ENCODE peak calls at places on chromosomes 2 and 18, in nine cellular contexts. J is K562, P is HepG2, K is GM12878, G is esophagus muscularis mucosa, A is sigmoid colon, Z is transverse colon, F is upper lobe of left lung, Y is SK-N-SH. C is an unnamed sample. For H3K4me1, the result is how much of the 10 kb centered on the place peaks cover.

GRCh38 chr2:102187191-102188150 is 648 bp downstream of the IL1RL2 start:
- DNase-seq in K (no peak), F (peak), P (no peak), Z (peak), Y (peak), G (no peak), A (peak), J (no peak), C (peak)

GRCh38 chr2:102801098-102801718 is 39.4 kb downstream of the TMEM182 start:
- DNase-seq in Y (no peak), G (no peak), F (no peak), J (peak), P (no peak), Z (no peak), A (no peak), K (no peak), C (no peak)

GRCh38 chr18:76495435-76496199 is 575 bp upstream of the ZNF516 start:
- DNase-seq in F (peak), Z (peak), A (peak), G (no peak), K (no peak), Y (peak), P (peak), J (no peak), C (no peak)

GRCh38 chr2:172297531-172297930 is 129.9 kb upstream of the ITGA6 start:
- DNase-seq in K (no peak), Y (no peak), J (no peak), A (no peak), P (no peak), Z (no peak), G (no peak), F (no peak), C (no peak)

GRCh38 chr18:12742453-12742852 is 39.6 kb downstream of the PSMG2 start:
- DNase-seq in Y (no peak), Z (no peak), K (no peak), P (no peak), F (no peak), G (no peak), J (no peak), A (no peak), C (no peak)

GRCh38 chr18:59851784-59852399 is 47.9 kb upstream of the PMAIP1 start:
- DNase-seq in F (no peak), J (no peak), A (peak), Y (no peak), P (no peak), G (no peak), Z (no peak), K (no peak), C (no peak)

GRCh38 chr2:60413819-60414178 is 139.7 kb downstream of the BCL11A start:
- DNase-seq in Y (no peak), A (no peak), J (no peak), Z (no peak), P (no peak), G (no peak), K (peak), F (no peak), C (no peak)

GRCh38 chr2:206477296-206477695 is 34.0 kb downstream of the ADAM23 start:
- DNase-seq in G (no peak), A (no peak), Z (no peak), J (no peak), P (no peak), F (no peak), Y (no peak), K (no peak), C (no peak)

GRCh38 chr2:240576436-240577205 is 8.3 kb downstream of the RNPEPL1 start:
- DNase-seq in F (no peak), Y (no peak), G (no peak), J (no peak), P (no peak), Z (no peak), A (no peak), K (no peak), C (no peak)

GRCh38 chr18:74976331-74976909 is 232.5 kb downstream of the PTGR3 start:
- DNase-seq in Y (peak), F (no peak), K (no peak), P (peak), J (no peak), A (no peak), Z (no peak), G (no peak), C (no peak)

GRCh38 chr18:23143871-23144270 is 8.6 kb downstream of the CABLES1 start:
- DNase-seq in J (no peak), P (no peak), Z (no peak), Y (peak), F (peak), K (no peak), G (no peak), A (no peak), C (no peak)

GRCh38 chr2:99710720-99711612 is 221.1 kb upstream of the REV1 start:
- DNase-seq in K (no peak), Y (no peak), Z (no peak), A (no peak), G (no peak), P (no peak), J (no peak), F (no peak), C (no peak)

GRCh38 chr18:13611058-13611615 is 115.2 kb downstream of the FAM210A start:
- DNase-seq in K (no peak), J (no peak), A (peak), F (no peak), Z (peak), G (peak), P (no peak), Y (peak), C (no peak)

GRCh38 chr2:165745916-165746315 is 48.1 kb downstream of the GALNT3 start:
- DNase-seq in P (no peak), A (no peak), K (no peak), F (peak), Z (no peak), Y (no peak), J (no peak), G (no peak), C (no peak)

GRCh38 chr2:71807969-71808451 is 339.7 kb downstream of the CYP26B1 start:
- DNase-seq in G (no peak), P (no peak), K (no peak), Y (no peak), A (peak), Z (peak), F (peak), J (no peak), C (no peak)

GRCh38 chr2:80852079-80852807 is 547.7 kb upstream of the LRRTM1 start:
- DNase-seq in Y (no peak), Z (no peak), F (no peak), A (no peak), P (no peak), J (no peak), K (no peak), G (no peak), C (no peak)

GRCh38 chr2:218859994-218860831 is 608 bp downstream of the WNT6 start:
- DNase-seq in K (no peak), P (no peak), F (no peak), J (no peak), Y (no peak), G (no peak), Z (no peak), A (peak), C (no peak)

GRCh38 chr18:47557160-47557559 is 305.7 kb upstream of the SKOR2 start:
- DNase-seq in G (no peak), Z (no peak), P (no peak), K (no peak), Y (no peak), A (no peak), J (no peak), F (no peak), C (no peak)

GRCh38 chr2:120669121-120669952 is 66.3 kb upstream of the GLI2 start:
- DNase-seq in J (peak), G (no peak), P (peak), K (no peak), Z (no peak), Y (peak), F (peak), A (peak), C (peak)

GRCh38 chr2:234611209-234611608 is 114.3 kb upstream of the ARL4C start:
- DNase-seq in J (no peak), A (no peak), G (no peak), Z (no peak), Y (no peak), K (no peak), F (no peak), P (peak), C (no peak)

GRCh38 chr2:23600336-23600735 is 215.4 kb downstream of the KLHL29 start:
- DNase-seq in J (no peak), P (no peak), Y (no peak), A (peak), K (no peak), F (no peak), G (no peak), Z (no peak), C (no peak)

GRCh38 chr2:96105994-96106393 is 10.4 kb downstream of the ADRA2B start:
- DNase-seq in A (peak), G (no peak), Z (no peak), J (no peak), K (no peak), P (no peak), F (no peak), Y (no peak), C (no peak)

GRCh38 chr2:206442854-206443734 is at the start of gene ADAM23:
- DNase-seq in P (no peak), K (no peak), A (no peak), Z (no peak), Y (peak), G (no peak), F (no peak), J (peak), C (no peak)

GRCh38 chr2:233935426-233935825 is 18.3 kb downstream of the TRPM8 start:
- DNase-seq in J (no peak), K (no peak), F (no peak), G (no peak), Z (no peak), P (no peak), Y (no peak), A (no peak), C (no peak)

GRCh38 chr18:34821669-34822210 is 111.6 kb downstream of the DTNA start:
- DNase-seq in G (no peak), K (no peak), Y (no peak), Z (no peak), J (no peak), F (no peak), P (peak), A (no peak), C (no peak)

GRCh38 chr2:55430536-55430935 is 10.9 kb upstream of the CCDC88A start:
- DNase-seq in A (no peak), J (no peak), K (no peak), Y (no peak), F (no peak), G (no peak), Z (no peak), P (no peak), C (no peak)

GRCh38 chr18:12608292-12608691 is 49.6 kb downstream of the SPIRE1 start:
- DNase-seq in K (no peak), G (no peak), A (no peak), Y (no peak), P (peak), Z (no peak), J (no peak), F (no peak), C (no peak)

GRCh38 chr2:28523873-28524272 is 28.0 kb downstream of the PLB1 start:
- DNase-seq in A (no peak), K (no peak), G (peak), F (no peak), J (no peak), Z (no peak), Y (no peak), P (no peak), C (no peak)

GRCh38 chr2:231923951-231924888 is 2.0 kb downstream of the NPPC start:
- DNase-seq in K (no peak), F (no peak), P (no peak), Z (no peak), J (no peak), A (peak), Y (no peak), G (no peak), C (no peak)

GRCh38 chr2:11256166-11256565 is 88.3 kb downstream of the ROCK2 start:
- DNase-seq in P (no peak), A (no peak), F (no peak), K (no peak), G (no peak), Y (no peak), J (no peak), Z (no peak), C (no peak)

GRCh38 chr2:3386448-3386958 is 7.0 kb downstream of the TRAPPC12 start:
- DNase-seq in F (no peak), Z (no peak), Y (no peak), A (no peak), G (no peak), K (no peak), J (no peak), P (no peak), C (no peak)

GRCh38 chr18:37710731-37711130 is 145.1 kb upstream of the CELF4 start:
- DNase-seq in K (no peak), G (no peak), P (no peak), F (no peak), J (no peak), Y (no peak), Z (no peak), A (no peak), C (no peak)

GRCh38 chr2:166614027-166614426 is 120.0 kb upstream of the SCN7A start:
- DNase-seq in Y (no peak), J (no peak), K (no peak), P (no peak), G (no peak), F (no peak), A (no peak), Z (no peak), C (no peak)

GRCh38 chr2:219406861-219407230 is 11.3 kb upstream of the DES start:
- DNase-seq in P (no peak), K (no peak), J (no peak), A (peak), F (no peak), G (no peak), Y (no peak), Z (peak), C (no peak)

GRCh38 chr2:74250189-74250631 is 51.8 kb downstream of the MTHFD2 start:
- DNase-seq in K (peak), J (peak), Y (peak), Z (peak), F (peak), A (no peak), P (peak), G (no peak), C (peak)

GRCh38 chr2:187527262-187527661 is 27.0 kb downstream of the TFPI start:
- DNase-seq in F (no peak), A (no peak), K (no peak), J (no peak), Y (no peak), Z (no peak), P (peak), G (no peak), C (no peak)

GRCh38 chr2:182761903-182762302 is 45.8 kb downstream of the DNAJC10 start:
- DNase-seq in J (no peak), K (no peak), Z (no peak), G (no peak), P (no peak), A (peak), Y (no peak), F (no peak), C (no peak)

GRCh38 chr2:164335947-164336346 is 285.3 kb downstream of the GRB14 start:
- DNase-seq in A (no peak), G (no peak), Y (no peak), F (peak), Z (no peak), J (no peak), P (no peak), K (no peak), C (no peak)

GRCh38 chr18:30623401-30624065 is 419.0 kb downstream of the DSC3 start:
- DNase-seq in F (no peak), Y (no peak), P (no peak), Z (no peak), A (no peak), J (no peak), K (no peak), G (no peak), C (no peak)

GRCh38 chr2:85924522-85924921 is 35.7 kb upstream of the ST3GAL5 start:
- DNase-seq in G (no peak), P (no peak), Z (peak), K (no peak), A (peak), F (peak), J (no peak), Y (no peak), C (no peak)
- H3K4me1 ChIP-seq in G (under half), P (under half), Z (under half), K (under half), A (under half), F (under half), J (under half), Y (under half), C (under half)

GRCh38 chr2:84888401-84889276 is 7.8 kb upstream of the TRABD2A start:
- DNase-seq in A (peak), Y (no peak), F (peak), P (no peak), G (no peak), Z (peak), J (no peak), K (peak), C (no peak)
- TF ChIP-seq EP300 in A (no peak), Y (no peak), F (no peak), P (no peak), G (no peak), Z (no peak), J (no peak), K (no peak), C (no peak)

GRCh38 chr2:65061146-65061909 is 5.1 kb downstream of the CEP68 start:
- DNase-seq in K (no peak), P (no peak), F (no peak), J (no peak), Y (no peak), G (no peak), Z (no peak), A (no peak), C (peak)

GRCh38 chr2:65062843-65063242 is 6.6 kb downstream of the CEP68 start:
- DNase-seq in J (peak), Z (no peak), P (no peak), G (no peak), F (no peak), K (no peak), Y (no peak), A (no peak), C (no peak)

GRCh38 chr2:65063426-65063825 is 7.2 kb downstream of the CEP68 start:
- DNase-seq in J (no peak), Z (no peak), Y (peak), P (no peak), A (no peak), K (no peak), G (no peak), F (no peak), C (no peak)

GRCh38 chr2:65059071-65059470 is 2.9 kb downstream of the CEP68 start:
- DNase-seq in F (no peak), A (no peak), Z (no peak), K (no peak), G (no peak), J (no peak), Y (no peak), P (no peak), C (no peak)

GRCh38 chr2:65061910-65062339 is 5.7 kb downstream of the CEP68 start:
- DNase-seq in F (no peak), Y (no peak), K (no peak), G (no peak), A (no peak), P (no peak), Z (no peak), J (no peak), C (peak)
- TF ChIP-seq POLR2AphosphoS5 in F (no peak), Y (no peak), K (no peak), G (no peak), A (no peak), P (no peak), Z (no peak), J (no peak), C (peak)

GRCh38 chr2:173943139-173943538 is 22.0 kb downstream of the SP3 start:
- DNase-seq in P (no peak), A (no peak), Y (no peak), K (no peak), J (no peak), Z (no peak), F (no peak), G (no peak), C (no peak)
- H3K4me1 ChIP-seq in P (under half), A (under half), Y (under half), K (under half), J (under half), Z (under half), F (half or more), G (half or more), C (under half)

C was measured in stomach.